ENCODE peak calls at places on chromosomes 5 and 9, in five cellular contexts. One of them, this sample, is unnamed.

GRCh38 chr9:133876144-133876543 is 116.0 kb downstream of the VAV2 start:
- DNase-seq in pancreas: no peak
- DNase-seq in right atrium auricular region: no peak
- DNase-seq in thoracic aorta: no peak
- DNase-seq in PC-3: no peak
- DNase-seq in this sample: peak; percentile 95

GRCh38 chr5:135825373-135826220 is 8.9 kb upstream of the SLC25A48 start:
- DNase-seq in pancreas: no peak
- DNase-seq in thoracic aorta: no peak
- DNase-seq in right atrium auricular region: no peak
- DNase-seq in PC-3: no peak
- DNase-seq in this sample: peak; percentile 72

GRCh38 chr9:123176230-123176629 is 92.2 kb downstream of the STRBP start:
- DNase-seq in pancreas: no peak
- DNase-seq in right atrium auricular region: no peak
- DNase-seq in thoracic aorta: no peak
- DNase-seq in PC-3: peak; percentile 53
- DNase-seq in this sample: no peak

GRCh38 chr5:179668404-179668803 is 12.4 kb downstream of the CBY3 start:
- DNase-seq in pancreas: no peak
- DNase-seq in thoracic aorta: no peak
- DNase-seq in PC-3: peak; percentile 5
- DNase-seq in right atrium auricular region: no peak
- DNase-seq in this sample: peak; percentile 93

GRCh38 chr5:72817076-72817476 is 615 bp downstream of the TNPO1 start:
- DNase-seq in pancreas: peak; percentile 79
- DNase-seq in right atrium auricular region: peak; percentile 65
- DNase-seq in thoracic aorta: no peak
- DNase-seq in PC-3: peak; percentile 35
- DNase-seq in this sample: peak; percentile 84

GRCh38 chr5:154971501-154971900 is 30.6 kb downstream of the MRPL22 start:
- DNase-seq in thoracic aorta: no peak
- DNase-seq in right atrium auricular region: no peak
- DNase-seq in pancreas: no peak
- DNase-seq in PC-3: no peak
- DNase-seq in this sample: no peak

GRCh38 chr9:96417610-96418073 is 528 bp downstream of the ZNF367 start:
- DNase-seq in right atrium auricular region: no peak
- DNase-seq in pancreas: no peak
- DNase-seq in thoracic aorta: no peak
- DNase-seq in PC-3: no peak
- DNase-seq in this sample: no peak

GRCh38 chr9:7186175-7186574 is 428.4 kb downstream of the KDM4C start:
- DNase-seq in thoracic aorta: no peak
- DNase-seq in PC-3: peak; percentile 49
- DNase-seq in right atrium auricular region: no peak
- DNase-seq in pancreas: no peak
- DNase-seq in this sample: peak; percentile 79

GRCh38 chr9:87812375-87813118 is 70.1 kb upstream of the SPATA31E1 start:
- DNase-seq in PC-3: peak; percentile 49
- DNase-seq in pancreas: no peak
- DNase-seq in right atrium auricular region: no peak
- DNase-seq in thoracic aorta: no peak
- DNase-seq in this sample: peak; percentile 75

GRCh38 chr5:119368238-119368630 is 12.4 kb downstream of the TNFAIP8 start:
- DNase-seq in pancreas: no peak
- DNase-seq in right atrium auricular region: no peak
- DNase-seq in PC-3: peak; percentile 7
- DNase-seq in thoracic aorta: no peak
- DNase-seq in this sample: no peak

GRCh38 chr9:87420884-87421283 is 76.8 kb upstream of the DAPK1 start:
- DNase-seq in pancreas: no peak
- DNase-seq in right atrium auricular region: no peak
- DNase-seq in thoracic aorta: no peak
- DNase-seq in PC-3: no peak
- DNase-seq in this sample: no peak

GRCh38 chr9:129306318-129306973 is 128.4 kb upstream of the IER5L start:
- DNase-seq in right atrium auricular region: peak; percentile 18
- DNase-seq in thoracic aorta: no peak
- DNase-seq in PC-3: no peak
- DNase-seq in pancreas: no peak
- DNase-seq in this sample: peak; percentile 44

GRCh38 chr5:123089572-123089970 is 530 bp downstream of the PRDM6 start:
- DNase-seq in thoracic aorta: no peak
- DNase-seq in right atrium auricular region: no peak
- DNase-seq in pancreas: no peak
- DNase-seq in PC-3: no peak
- DNase-seq in this sample: peak; percentile 87

GRCh38 chr9:19934301-19934868 is 145.5 kb upstream of the SLC24A2 start:
- DNase-seq in PC-3: no peak
- DNase-seq in right atrium auricular region: peak; percentile 63
- DNase-seq in thoracic aorta: no peak
- DNase-seq in pancreas: peak; percentile 56
- DNase-seq in this sample: peak; percentile 81

GRCh38 chr9:93578844-93579243 is 2.5 kb downstream of the PHF2 start:
- DNase-seq in thoracic aorta: no peak
- DNase-seq in right atrium auricular region: peak; percentile 34
- DNase-seq in pancreas: no peak
- DNase-seq in PC-3: no peak
- DNase-seq in this sample: peak; percentile 29

GRCh38 chr5:135013445-135013844 is 20.6 kb downstream of the PITX1 start:
- DNase-seq in PC-3: no peak
- DNase-seq in right atrium auricular region: no peak
- DNase-seq in thoracic aorta: no peak
- DNase-seq in pancreas: peak; percentile 45
- DNase-seq in this sample: peak; percentile 35

GRCh38 chr9:110257097-110257955 is 1.0 kb upstream of the TXN start:
- DNase-seq in thoracic aorta: no peak
- DNase-seq in pancreas: peak; percentile 38
- DNase-seq in right atrium auricular region: peak; percentile 62
- DNase-seq in PC-3: no peak
- DNase-seq in this sample: peak; percentile 75

GRCh38 chr5:115961413-115962238 is 649 bp upstream of the LVRN start:
- DNase-seq in pancreas: peak; percentile 35
- DNase-seq in PC-3: no peak
- DNase-seq in thoracic aorta: no peak
- DNase-seq in right atrium auricular region: no peak
- DNase-seq in this sample: peak; percentile 63

GRCh38 chr9:75616841-75617566 is 273.5 kb upstream of the PCSK5 start:
- DNase-seq in pancreas: no peak
- DNase-seq in thoracic aorta: no peak
- DNase-seq in right atrium auricular region: no peak
- DNase-seq in PC-3: no peak
- DNase-seq in this sample: no peak

GRCh38 chr5:170626507-170627150 is 122.8 kb downstream of the KCNIP1 start:
- DNase-seq in PC-3: no peak
- DNase-seq in pancreas: no peak
- DNase-seq in thoracic aorta: no peak
- DNase-seq in right atrium auricular region: no peak
- DNase-seq in this sample: peak; percentile 36

GRCh38 chr5:141786700-141787099 is 91.5 kb downstream of the PCDH1 start:
- DNase-seq in right atrium auricular region: no peak
- DNase-seq in PC-3: no peak
- DNase-seq in thoracic aorta: no peak
- DNase-seq in pancreas: no peak
- DNase-seq in this sample: no peak

GRCh38 chr9:35616681-35617459 is 1.3 kb downstream of the CD72 start:
- DNase-seq in PC-3: no peak
- DNase-seq in thoracic aorta: no peak
- DNase-seq in pancreas: peak; percentile 79
- DNase-seq in right atrium auricular region: peak; percentile 82
- DNase-seq in this sample: peak; percentile 76

DNA sequence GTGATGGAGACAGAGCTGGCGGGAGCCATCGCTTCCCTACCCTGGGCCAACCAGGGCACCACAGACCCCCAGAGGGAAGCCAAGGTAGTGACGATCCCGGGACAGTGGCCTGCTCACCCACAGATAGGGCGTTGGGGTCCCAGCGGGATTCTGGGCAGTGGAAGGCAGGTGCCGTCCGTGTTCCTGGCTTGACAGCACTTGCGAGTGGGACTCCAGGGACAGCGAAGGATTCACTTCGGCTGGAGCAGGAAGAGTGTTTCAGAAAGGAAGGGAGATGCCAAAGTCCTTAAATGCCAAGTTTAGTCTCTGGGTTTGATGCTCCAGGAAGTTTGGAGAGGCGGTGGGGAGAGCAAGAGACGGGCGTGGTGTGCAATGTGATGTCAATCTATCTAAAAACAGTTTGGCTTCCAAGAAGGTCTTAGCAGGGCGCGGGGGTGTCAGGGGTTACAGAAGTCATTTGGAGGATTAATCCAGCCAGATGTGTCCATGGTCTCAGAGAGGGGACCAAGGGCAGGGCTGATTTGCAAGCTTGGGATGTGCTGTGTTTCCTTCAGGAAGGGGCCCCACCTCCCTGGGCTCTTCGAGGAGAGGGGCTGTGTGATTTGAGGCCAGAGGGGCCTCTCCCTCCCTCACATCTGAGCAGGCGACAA is 74.9 kb downstream of the NTNG2 start:
- DNase-seq in pancreas: no peak
- DNase-seq in PC-3: no peak
- DNase-seq in thoracic aorta: no peak
- DNase-seq in right atrium auricular region: no peak
- DNase-seq in this sample: peak; percentile 41
- H3K27me3 ChIP-seq in pancreas: no peaks in the 10 kb centered on the region
- H3K27me3 ChIP-seq in PC-3: no peaks in the 10 kb centered on the region
- H3K27me3 ChIP-seq in thoracic aorta: no peaks in the 10 kb centered on the region
- H3K27me3 ChIP-seq in right atrium auricular region: no peaks in the 10 kb centered on the region
- H3K27me3 ChIP-seq in this sample: peaks cover 30% of the 10 kb centered on the region

GRCh38 chr5:94595281-94595680 is 23.1 kb downstream of the KIAA0825 start:
- DNase-seq in PC-3: no peak
- DNase-seq in right atrium auricular region: no peak
- DNase-seq in pancreas: no peak
- DNase-seq in thoracic aorta: no peak
- DNase-seq in this sample: no peak
- H3K27me3 ChIP-seq in PC-3: no peaks in the 10 kb centered on the region
- H3K27me3 ChIP-seq in right atrium auricular region: no peaks in the 10 kb centered on the region
- H3K27me3 ChIP-seq in pancreas: no peaks in the 10 kb centered on the region
- H3K27me3 ChIP-seq in thoracic aorta: no peaks in the 10 kb centered on the region
- H3K27me3 ChIP-seq in this sample: no peaks in the 10 kb centered on the region

GRCh38 chr5:3601060-3601710 is 5.6 kb downstream of the IRX1 start:
- DNase-seq in pancreas: no peak
- DNase-seq in right atrium auricular region: no peak
- DNase-seq in PC-3: no peak
- DNase-seq in thoracic aorta: no peak
- DNase-seq in this sample: no peak

GRCh38 chr5:3604501-3604900 is 8.9 kb downstream of the IRX1 start:
- DNase-seq in right atrium auricular region: no peak
- DNase-seq in pancreas: no peak
- DNase-seq in PC-3: no peak
- DNase-seq in thoracic aorta: no peak
- DNase-seq in this sample: no peak

GRCh38 chr5:3601929-3602712 is 6.5 kb downstream of the IRX1 start:
- DNase-seq in right atrium auricular region: no peak
- DNase-seq in PC-3: no peak
- DNase-seq in thoracic aorta: no peak
- DNase-seq in pancreas: no peak
- DNase-seq in this sample: peak; percentile 69

GRCh38 chr5:3605298-3606010 is 9.8 kb downstream of the IRX1 start:
- DNase-seq in PC-3: no peak
- DNase-seq in right atrium auricular region: no peak
- DNase-seq in thoracic aorta: no peak
- DNase-seq in pancreas: no peak
- DNase-seq in this sample: no peak

DNA sequence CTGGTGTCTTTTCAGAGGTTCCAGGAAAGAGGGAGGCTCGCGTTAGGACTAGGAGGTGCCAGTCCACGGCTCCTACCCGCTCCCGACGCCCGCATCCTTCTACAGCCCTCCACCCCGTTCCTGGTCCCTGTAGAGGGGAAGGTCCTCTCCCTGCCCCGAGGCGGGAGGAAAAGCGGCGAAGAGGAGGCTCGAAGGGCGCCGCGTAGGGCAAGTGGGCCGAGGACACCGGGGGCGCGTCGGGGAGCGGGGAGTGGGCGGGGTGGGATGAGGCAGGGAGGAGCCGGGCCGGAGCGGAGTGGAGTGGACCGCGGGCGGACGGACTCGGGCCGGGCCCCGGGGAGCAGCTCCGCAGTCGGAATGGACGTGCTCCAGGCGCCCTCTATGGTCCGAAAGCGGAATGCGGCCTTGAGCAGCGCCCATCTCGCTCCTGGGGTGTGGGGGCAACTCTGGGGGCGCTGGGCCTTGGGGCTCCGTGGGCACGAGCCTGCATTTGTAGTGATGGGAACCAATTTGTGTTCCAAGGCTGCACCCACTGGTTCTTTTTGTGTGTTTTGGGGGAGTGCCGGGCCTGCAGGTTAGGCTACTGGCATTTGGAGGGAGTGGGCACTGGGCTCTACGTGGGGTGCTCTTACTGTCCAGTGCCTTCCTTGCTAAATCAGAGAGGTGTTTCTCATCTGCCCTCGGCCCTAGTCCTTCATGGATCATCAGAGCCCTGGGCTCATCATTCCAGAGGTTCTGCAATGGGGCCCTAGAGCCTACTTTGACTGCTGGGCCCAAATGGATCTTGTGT is 7.3 kb downstream of the IRX1 start:
- DNase-seq in PC-3: no peak
- DNase-seq in pancreas: peak; percentile 75
- DNase-seq in right atrium auricular region: no peak
- DNase-seq in thoracic aorta: no peak
- DNase-seq in this sample: peak; percentile 87
- H3K27me3 ChIP-seq in PC-3: no peaks in the 10 kb centered on the region
- H3K27me3 ChIP-seq in pancreas: peaks cover 13% of the 10 kb centered on the region
- H3K27me3 ChIP-seq in right atrium auricular region: peaks cover 19% of the 10 kb centered on the region
- H3K27me3 ChIP-seq in thoracic aorta: no peaks in the 10 kb centered on the region
- H3K27me3 ChIP-seq in this sample: peaks cover 98% of the 10 kb centered on the region

DNA sequence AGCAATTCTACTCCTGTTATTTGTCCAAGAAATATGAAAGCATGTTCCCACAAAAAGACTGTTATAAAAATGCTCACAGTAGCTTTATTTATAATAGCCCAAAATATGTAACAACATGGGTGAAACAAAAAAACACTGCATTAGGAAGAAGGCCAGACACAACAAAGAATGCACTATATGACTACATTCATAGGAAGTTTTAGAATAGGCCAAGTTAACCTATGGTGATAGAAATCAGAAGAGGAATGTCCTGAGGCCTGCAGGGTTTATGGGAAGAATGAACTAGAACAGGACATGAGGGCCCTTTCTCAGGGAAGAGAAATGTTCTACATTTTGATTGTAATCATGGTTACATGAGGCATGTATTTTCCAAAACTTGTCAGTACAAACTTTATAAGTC is 24.7 kb upstream of the TAS2R1 start:
- DNase-seq in PC-3: no peak
- DNase-seq in thoracic aorta: no peak
- DNase-seq in right atrium auricular region: no peak
- DNase-seq in pancreas: no peak
- DNase-seq in this sample: no peak
- H3K27me3 ChIP-seq in PC-3: no peaks in the 10 kb centered on the region
- H3K27me3 ChIP-seq in thoracic aorta: no peaks in the 10 kb centered on the region
- H3K27me3 ChIP-seq in right atrium auricular region: no peaks in the 10 kb centered on the region
- H3K27me3 ChIP-seq in pancreas: no peaks in the 10 kb centered on the region
- H3K27me3 ChIP-seq in this sample: no peaks in the 10 kb centered on the region